ENCODE peak calls at places on chromosome 6, in five cellular contexts. D, L, S, B and V are unnamed samples. For H3K36me3 and H3K4me1, the result is how much of the 10 kb centered on the place peaks cover.

GRCh38 chr6:33781105-33781975 is 7.6 kb downstream of the LEMD2 start:
- DNase-seq in S (no peak), B (no peak), L (no peak), D (peak), V (no peak)

GRCh38 chr6:3176562-3177355 is 19.4 kb upstream of the TUBB2A start:
- DNase-seq in B (no peak), L (peak), D (no peak), S (peak), V (no peak)

GRCh38 chr6:64250126-64250525 is 614.5 kb downstream of the PHF3 start:
- DNase-seq in B (no peak), S (no peak), L (no peak), D (no peak), V (no peak)

GRCh38 chr6:81491486-81492101 is 260.9 kb downstream of the TENT5A start:
- DNase-seq in B (no peak), L (no peak), D (no peak), S (no peak), V (no peak)

GRCh38 chr6:40948598-40948997 is 90.4 kb downstream of the UNC5CL start:
- DNase-seq in S (no peak), L (peak), B (no peak), D (no peak), V (no peak)

GRCh38 chr6:44022296-44022661 is 105.0 kb downstream of the MRPL14 start:
- DNase-seq in L (no peak), B (no peak), S (no peak), D (no peak), V (no peak)

GRCh38 chr6:137870744-137871247 is 3.7 kb downstream of the TNFAIP3 start:
- DNase-seq in B (no peak), D (peak), S (no peak), L (no peak), V (no peak)

GRCh38 chr6:158053377-158054313 is 72.0 kb downstream of the SYNJ2 start:
- DNase-seq in S (no peak), L (no peak), D (no peak), B (no peak), V (no peak)

GRCh38 chr6:26225848-26226590 is 138.8 kb downstream of the HFE start:
- DNase-seq in L (no peak), D (no peak), S (no peak), B (no peak), V (no peak)

GRCh38 chr6:26224547-26224912 is 137.3 kb downstream of the HFE start:
- DNase-seq in S (no peak), D (no peak), B (no peak), L (no peak), V (no peak)

GRCh38 chr6:26223677-26224546 is 136.7 kb downstream of the HFE start:
- DNase-seq in S (no peak), B (peak), L (no peak), D (peak), V (peak)

GRCh38 chr6:26223213-26223612 is 136.0 kb downstream of the HFE start:
- DNase-seq in L (no peak), B (no peak), D (no peak), S (no peak), V (no peak)

DNA sequence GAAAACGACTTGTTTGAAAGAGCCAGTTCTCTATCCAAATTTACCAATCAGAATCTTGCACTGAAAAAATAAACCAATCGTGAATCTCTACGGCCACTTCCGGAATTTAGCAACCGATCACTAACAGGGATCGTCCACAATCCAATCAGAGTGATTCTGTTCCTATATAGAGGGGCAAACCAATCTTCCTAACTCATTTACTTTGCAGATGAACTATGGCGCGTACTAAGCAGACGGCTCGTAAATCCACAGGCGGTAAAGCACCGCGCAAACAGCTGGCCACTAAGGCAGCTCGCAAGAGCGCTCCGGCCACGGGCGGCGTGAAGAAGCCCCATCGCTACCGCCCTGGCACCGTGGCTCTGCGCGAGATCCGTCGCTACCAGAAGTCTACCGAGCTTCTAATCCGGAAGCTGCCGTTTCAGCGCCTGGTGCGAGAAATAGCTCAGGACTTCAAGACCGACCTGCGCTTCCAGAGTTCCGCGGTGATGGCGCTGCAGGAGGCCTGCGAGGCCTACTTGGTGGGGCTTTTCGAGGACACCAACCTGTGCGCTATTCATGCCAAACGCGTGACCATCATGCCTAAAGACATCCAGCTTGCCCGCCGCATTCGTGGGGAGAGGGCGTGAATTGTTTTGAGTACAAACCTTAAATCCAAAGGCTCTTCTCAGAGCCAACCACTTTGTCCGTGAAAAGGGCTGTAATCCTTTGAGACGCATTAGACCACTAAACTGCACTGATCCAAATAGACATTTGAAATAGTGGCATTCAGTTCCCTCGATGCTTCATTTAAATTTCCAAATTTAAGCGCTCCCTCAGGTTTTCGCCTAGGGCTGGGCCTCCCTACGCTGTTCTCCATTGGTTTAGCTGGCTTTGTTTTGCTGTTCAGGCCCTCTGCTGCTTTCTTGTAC is 138.0 kb downstream of the HFE start:
- DNase-seq in B (no peak), D (peak), S (no peak), L (no peak), V (no peak)
- TF ChIP-seq CTCF in B (no peak), D (peak), S (no peak), L (no peak), V (no peak)

DNA sequence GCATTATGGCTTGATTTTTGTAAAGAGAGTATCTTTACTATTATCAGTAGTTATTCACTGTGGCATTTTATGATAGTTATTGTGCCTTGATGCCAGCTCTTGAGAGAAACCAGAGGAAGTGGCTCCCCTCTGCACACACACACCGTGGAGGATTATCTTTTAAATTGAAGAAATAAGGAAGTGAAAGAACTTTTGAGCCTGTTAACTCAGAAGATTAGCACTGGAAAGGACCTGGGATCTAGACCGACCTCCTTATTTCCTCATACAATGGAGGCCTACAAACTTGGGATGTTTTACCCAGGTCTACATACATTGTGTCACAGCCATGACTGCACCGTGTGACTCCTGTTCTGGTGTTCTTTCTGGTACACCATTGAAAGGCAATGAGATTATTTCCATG is 40.5 kb downstream of the HECA start:
- DNase-seq in S (no peak), L (no peak), B (no peak), D (no peak), V (no peak)
- H3K36me3 ChIP-seq in S (under half), L (under half), B (under half), D (under half), V (half or more)

GRCh38 chr6:52333840-52334200 is 28.1 kb upstream of the PAQR8 start:
- DNase-seq in B (no peak), L (no peak), D (no peak), S (no peak), V (no peak)
- H3K4me1 ChIP-seq in B (half or more), L (under half), D (under half), S (under half), V (under half)

GRCh38 chr6:53103993-53104675 is 38.9 kb downstream of the FBXO9 start:
- DNase-seq in D (peak), L (no peak), S (no peak), B (no peak), V (no peak)
- TF ChIP-seq CTCF in D (peak), L (no peak), S (no peak), B (no peak), V (no peak)

GRCh38 chr6:72559067-72559466 is 62.8 kb upstream of the KCNQ5 start:
- DNase-seq in D (no peak), B (no peak), L (no peak), S (no peak), V (no peak)
- H3K36me3 ChIP-seq in D (under half), B (under half), L (under half), S (under half), V (under half)

DNA sequence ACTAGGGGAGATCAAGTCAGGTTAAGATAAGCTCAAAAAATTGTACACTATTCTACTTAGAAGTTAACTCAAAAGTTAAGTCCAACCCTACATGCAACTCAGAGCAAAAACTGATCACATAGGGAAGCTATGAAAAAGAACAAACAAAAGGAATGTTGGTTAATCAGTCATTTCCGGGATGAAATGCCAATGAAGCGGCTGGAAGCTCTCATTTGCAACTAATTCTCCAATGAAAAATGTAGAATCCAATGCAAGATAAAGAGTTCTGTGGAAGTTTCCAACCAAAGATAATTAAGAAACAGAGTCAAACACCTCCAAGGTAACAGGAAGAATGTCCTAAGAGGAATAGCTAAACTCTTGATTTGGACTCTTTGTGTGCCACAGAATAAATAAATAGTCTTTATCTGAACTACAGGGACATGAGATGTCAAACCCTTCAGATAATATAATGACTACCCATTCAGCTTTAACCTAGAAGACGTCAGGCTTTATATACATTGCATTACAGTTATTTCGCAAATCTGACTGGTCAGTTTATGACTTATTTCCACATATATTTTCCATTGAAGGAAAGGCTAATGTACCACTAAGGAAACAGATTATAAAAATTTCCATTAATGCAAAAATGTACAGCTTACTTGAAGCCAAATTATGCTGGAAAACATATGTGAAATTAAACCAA is 48.0 kb upstream of the DST start:
- DNase-seq in D (no peak), S (no peak), B (no peak), L (no peak), V (no peak)
- H3K4me1 ChIP-seq in D (under half), S (under half), B (under half), L (under half), V (under half)

GRCh38 chr6:37650071-37650481 is 47.6 kb downstream of the MDGA1 start:
- DNase-seq in L (no peak), D (peak), S (no peak), B (no peak), V (no peak)
- TF ChIP-seq CTCF in L (no peak), D (peak), S (peak), B (no peak), V (no peak)